ENCODE peak calls at places on chromosomes 2 and 18, in six cellular contexts. U, M, Z, I, Q and B are unnamed samples.

GRCh38 chr2:71711470-71711857 is 258.1 kb downstream of the DYSF start:
- DNase-seq in U (no peak), M (no peak), Z (no peak), I (no peak), Q (no peak), B (peak; percentile 72)

GRCh38 chr2:229206548-229206947 is 64.5 kb downstream of the PID1 start:
- DNase-seq in U (no peak), M (no peak), Z (no peak), I (no peak), Q (no peak), B (no peak)

GRCh38 chr2:235009081-235009480 is 57.3 kb downstream of the SH3BP4 start:
- DNase-seq in U (no peak), M (no peak), Z (no peak), I (no peak), Q (no peak), B (no peak)

GRCh38 chr2:143514413-143514812 is 385.2 kb downstream of the ARHGAP15 start:
- DNase-seq in U (no peak), M (no peak), Z (no peak), I (no peak), Q (no peak), B (no peak)

GRCh38 chr2:56217106-56217505 is 33.3 kb downstream of the CCDC85A start:
- DNase-seq in U (no peak), M (no peak), Z (no peak), I (no peak), Q (no peak), B (no peak)

GRCh38 chr2:79876430-79876829 is 363.6 kb downstream of the CTNNA2 start:
- DNase-seq in U (no peak), M (peak; percentile 66), Z (no peak), I (no peak), Q (no peak), B (no peak)

GRCh38 chr2:134120160-134120717 is 133.6 kb upstream of the MGAT5 start:
- DNase-seq in U (no peak), M (peak; percentile 75), Z (peak; percentile 62), I (no peak), Q (no peak), B (no peak)

GRCh38 chr2:31075936-31076590 is 62.2 kb downstream of the GALNT14 start:
- DNase-seq in U (no peak), M (no peak), Z (no peak), I (no peak), Q (no peak), B (no peak)

GRCh38 chr2:102181919-102182635 is 4.7 kb upstream of the IL1RL2 start:
- DNase-seq in U (no peak), M (no peak), Z (no peak), I (no peak), Q (no peak), B (peak; percentile 73)

GRCh38 chr2:19933351-19933981 is 31.7 kb upstream of the TTC32 start:
- DNase-seq in U (peak; percentile 64), M (no peak), Z (no peak), I (no peak), Q (peak; percentile 8), B (no peak)

GRCh38 chr18:43661570-43661969 is 384.3 kb upstream of the SYT4 start:
- DNase-seq in U (no peak), M (peak; percentile 4), Z (no peak), I (no peak), Q (peak; percentile 4), B (no peak)

GRCh38 chr2:18516112-18516511 is 44.3 kb downstream of the RDH14 start:
- DNase-seq in U (no peak), M (no peak), Z (no peak), I (no peak), Q (no peak), B (no peak)

GRCh38 chr2:157173740-157174184 is 83.7 kb upstream of the GALNT5 start:
- DNase-seq in U (peak; percentile 60), M (peak; percentile 4), Z (no peak), I (no peak), Q (no peak), B (no peak)

GRCh38 chr2:235230809-235231601 is 262.8 kb upstream of the AGAP1 start:
- DNase-seq in U (no peak), M (peak; percentile 35), Z (no peak), I (no peak), Q (no peak), B (no peak)

GRCh38 chr18:75247041-75247551 is 36.5 kb downstream of the TSHZ1 start:
- DNase-seq in U (no peak), M (peak; percentile 53), Z (no peak), I (no peak), Q (no peak), B (no peak)

GRCh38 chr2:65075605-65076344 is 19.6 kb downstream of the CEP68 start:
- DNase-seq in U (no peak), M (no peak), Z (peak; percentile 52), I (no peak), Q (no peak), B (no peak)

GRCh38 chr2:236393101-236393500 is 128.9 kb upstream of the ASB18 start:
- DNase-seq in U (no peak), M (no peak), Z (no peak), I (peak; percentile 86), Q (no peak), B (no peak)

GRCh38 chr2:140695163-140695562 is 1435.7 kb downstream of the LRP1B start:
- DNase-seq in U (no peak), M (no peak), Z (no peak), I (no peak), Q (no peak), B (no peak)

GRCh38 chr2:196295005-196295404 is 123.6 kb upstream of the STK17B start:
- DNase-seq in U (no peak), M (no peak), Z (no peak), I (no peak), Q (no peak), B (no peak)

GRCh38 chr2:202049092-202049728 is 15.6 kb downstream of the FZD7 start:
- DNase-seq in U (no peak), M (no peak), Z (no peak), I (no peak), Q (no peak), B (no peak)

GRCh38 chr2:20992201-20992711 is 51.6 kb downstream of the APOB start:
- DNase-seq in U (no peak), M (no peak), Z (no peak), I (no peak), Q (no peak), B (peak; percentile 83)

GRCh38 chr18:48934708-48935432 is 15.9 kb downstream of the SMAD7 start:
- DNase-seq in U (no peak), M (no peak), Z (peak; percentile 54), I (no peak), Q (peak; percentile 71), B (peak; percentile 80)

DNA sequence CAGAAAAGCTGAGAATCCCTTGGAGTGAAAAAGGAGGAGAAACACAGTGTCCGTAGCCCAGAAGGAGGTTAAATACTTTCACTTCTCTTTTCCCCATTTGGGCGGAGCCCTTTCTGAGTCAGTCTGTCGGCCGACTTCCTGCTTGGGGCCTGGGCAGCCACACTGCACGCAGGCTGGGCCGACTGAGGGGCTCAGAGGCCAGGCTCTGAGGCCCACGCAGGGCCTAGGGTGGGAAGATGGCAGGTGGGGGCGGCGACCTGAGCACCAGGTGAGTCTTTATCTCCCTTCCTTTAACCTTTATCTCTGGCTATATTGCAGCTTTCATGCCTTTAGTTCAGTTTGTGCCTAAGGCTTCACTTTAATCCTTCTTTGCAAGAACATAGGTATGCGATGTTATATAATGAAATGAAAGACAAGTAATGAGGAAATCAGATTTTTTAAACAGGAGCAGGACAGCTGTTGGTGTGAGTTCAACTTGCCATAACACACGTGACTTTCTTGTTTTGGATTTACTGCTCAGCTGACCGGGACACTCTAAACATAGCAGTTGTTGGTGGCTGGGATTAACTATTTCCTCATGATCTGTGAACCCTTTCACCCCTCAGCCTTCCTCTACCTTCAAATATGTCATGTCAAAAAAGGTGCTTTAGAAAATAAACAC is at the start of gene SP100:
- DNase-seq in U (peak; percentile 47), M (no peak), Z (peak; percentile 77), I (peak; percentile 95), Q (peak; percentile 81), B (peak; percentile 90)
- H3K4me1 ChIP-seq in U (peaks cover 24% of the 10 kb centered on the region), M (peaks cover 9% of the 10 kb centered on the region), Z (peaks cover 8% of the 10 kb centered on the region), I (peaks cover 62% of the 10 kb centered on the region), Q (peaks cover 38% of the 10 kb centered on the region), B (no peaks in the 10 kb centered on the region)

GRCh38 chr2:237691200-237691907 is 64.0 kb downstream of the LRRFIP1 start:
- DNase-seq in U (no peak), M (no peak), Z (no peak), I (no peak), Q (no peak), B (no peak)
- TF ChIP-seq EP300 in U (no peak), M (no peak), Z (peak; percentile 13), I (no peak), Q (no peak), B (no peak)

DNA sequence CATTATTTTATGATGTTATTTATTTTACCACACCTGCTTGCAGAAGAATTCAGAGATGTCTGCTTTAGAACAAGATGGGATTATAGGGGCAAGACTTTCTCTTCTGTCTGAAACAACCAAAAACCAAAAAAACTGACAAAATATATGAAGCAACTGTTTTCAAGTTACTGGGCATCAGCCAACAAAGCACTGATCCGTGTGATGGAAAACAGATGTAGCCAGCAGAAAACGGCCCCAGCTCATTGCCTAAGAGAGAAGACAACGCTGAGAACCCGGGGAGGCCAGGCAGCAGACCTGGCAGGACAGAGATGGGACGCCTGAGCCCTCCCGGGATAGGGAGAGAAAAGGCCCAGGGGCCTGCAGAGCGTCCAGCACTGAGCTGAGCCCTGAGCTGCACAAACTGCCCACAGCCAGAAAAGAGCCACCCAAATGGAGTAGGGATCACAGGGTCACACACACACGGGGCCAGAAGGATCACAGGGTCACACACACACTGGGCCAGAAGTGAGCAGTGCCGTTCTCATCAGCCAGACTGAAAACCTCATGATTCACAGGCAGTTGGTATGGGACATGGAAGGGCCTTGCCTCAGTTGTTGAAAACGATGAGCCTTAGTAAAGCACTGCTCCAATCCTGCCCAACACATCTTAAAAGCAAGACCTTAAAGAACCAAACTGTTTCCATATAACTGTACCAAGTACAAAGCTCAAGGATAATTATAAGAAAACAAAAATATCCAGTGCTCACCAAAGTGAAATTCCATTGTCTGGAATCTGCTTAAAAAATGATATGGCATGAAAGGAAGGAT is 12.1 kb downstream of the PXDN start:
- DNase-seq in U (no peak), M (peak; percentile 84), Z (peak; percentile 57), I (no peak), Q (no peak), B (peak; percentile 87)
- H3K4me1 ChIP-seq in U (peaks cover 20% of the 10 kb centered on the region), M (peaks cover 70% of the 10 kb centered on the region), Z (peaks cover 40% of the 10 kb centered on the region), I (peaks cover 50% of the 10 kb centered on the region), Q (no peaks in the 10 kb centered on the region), B (peaks cover 72% of the 10 kb centered on the region)

GRCh38 chr2:61090386-61090921 is 24.8 kb downstream of the SANBR start:
- DNase-seq in U (no peak), M (no peak), Z (no peak), I (no peak), Q (no peak), B (no peak)
- TF ChIP-seq EP300 in U (no peak), M (no peak), Z (no peak), I (no peak), Q (no peak), B (no peak)